ENCODE peak calls at places on chromosomes 1 and 21, in five cellular contexts. X is GM12878; H is stimulated activated CD8-positive, alpha-beta memory T cell treated with anti-CD3 and anti-CD28 coated beads, Interleukin-4, amount 100 ng/mL, for 4 hours; C is T-helper 2 cell; U is left lobe of liver. B is an unnamed sample.

GRCh38 chr1:62452951-62453350 is 16.1 kb downstream of the USP1 start:
- DNase-seq in U (no peak), H (no peak), X (no peak), C (no peak), B (no peak)

GRCh38 chr1:31587720-31588423 is 11.6 kb downstream of the TINAGL1 start:
- DNase-seq in U (peak), X (no peak), C (no peak), H (no peak), B (no peak)

GRCh38 chr1:236140705-236141446 is 1.5 kb upstream of the GPR137B start:
- DNase-seq in X (no peak), U (no peak), C (no peak), H (no peak), B (no peak)

GRCh38 chr1:183958958-183959357 is 78.6 kb downstream of the COLGALT2 start:
- DNase-seq in H (no peak), C (no peak), U (no peak), X (no peak), B (no peak)

GRCh38 chr1:15229569-15230170 is 17.4 kb upstream of the FHAD1 start:
- DNase-seq in H (no peak), C (no peak), X (no peak), U (no peak), B (no peak)

GRCh38 chr1:54577612-54578011 is 29.6 kb downstream of the ACOT11 start:
- DNase-seq in X (no peak), H (no peak), U (peak), C (no peak), B (peak)

GRCh38 chr1:151158311-151158710 is 1.9 kb downstream of the TNFAIP8L2 start:
- DNase-seq in X (no peak), C (no peak), H (no peak), U (no peak), B (no peak)

GRCh38 chr1:96191165-96191564 is 530.4 kb upstream of the PTBP2 start:
- DNase-seq in U (no peak), H (no peak), C (no peak), X (no peak), B (no peak)

GRCh38 chr1:181094813-181095212 is 6.3 kb downstream of the IER5 start:
- DNase-seq in X (no peak), H (no peak), C (no peak), U (no peak), B (no peak)

GRCh38 chr1:29991025-29991424 is 732.4 kb downstream of the MATN1 start:
- DNase-seq in C (no peak), X (no peak), U (no peak), H (no peak), B (no peak)

GRCh38 chr21:45523411-45524101 is 18.7 kb downstream of the SLC19A1 start:
- DNase-seq in X (no peak), C (no peak), U (peak), H (no peak), B (no peak)

GRCh38 chr1:82227696-82228095 is 427.0 kb downstream of the ADGRL2 start:
- DNase-seq in C (no peak), X (no peak), U (no peak), H (no peak), B (no peak)

GRCh38 chr1:172653015-172653709 is 5.7 kb upstream of the FASLG start:
- DNase-seq in X (no peak), H (no peak), C (no peak), U (no peak), B (no peak)

GRCh38 chr1:222754386-222755139 is 17.6 kb downstream of the FAM177B start:
- DNase-seq in U (no peak), C (no peak), X (no peak), H (no peak), B (no peak)

GRCh38 chr1:59360170-59360569 is 63.3 kb downstream of the FGGY start:
- DNase-seq in H (no peak), C (no peak), X (no peak), U (no peak), B (no peak)

GRCh38 chr1:244414543-244414942 is 37.2 kb downstream of the ADSS2 start:
- DNase-seq in H (no peak), X (no peak), C (no peak), U (no peak), B (no peak)

GRCh38 chr1:53362270-53362669 is 34.4 kb upstream of the LRP8 start:
- DNase-seq in U (peak), X (no peak), H (no peak), C (no peak), B (peak)

GRCh38 chr1:198595765-198596164 is 43.1 kb upstream of the PTPRC start:
- DNase-seq in C (no peak), U (no peak), H (no peak), X (no peak), B (no peak)

GRCh38 chr1:195954848-195955247 is 653.4 kb downstream of the KCNT2 start:
- DNase-seq in U (no peak), H (no peak), X (no peak), C (no peak), B (no peak)

GRCh38 chr1:87961992-87962391 is 633.3 kb downstream of the LMO4 start:
- DNase-seq in U (no peak), H (no peak), X (no peak), C (no peak), B (no peak)

GRCh38 chr1:217911908-217912307 is 280.8 kb downstream of the SPATA17 start:
- DNase-seq in H (no peak), U (no peak), C (no peak), X (no peak), B (no peak)

GRCh38 chr1:26124433-26125318 is 13.1 kb downstream of the PDIK1L start:
- DNase-seq in H (no peak), U (no peak), C (no peak), X (no peak), B (no peak)